ENCODE peak calls at places on chromosomes 13 and 19, in eight cellular contexts. N is HCT116, S is K562, M is GM12878, J is IMR-90, U is A549, I is HepG2, X is H1. Q is an unnamed sample.

GRCh38 chr19:31378404-31378803 is 29.2 kb upstream of the TSHZ3 start:
- DNase-seq in N (no peak), S (no peak), M (no peak), J (peak), U (peak), I (peak), X (no peak), Q (peak)

GRCh38 chr19:16166417-16166816 is 6.9 kb downstream of the CIB3 start:
- DNase-seq in N (no peak), S (no peak), M (no peak), J (no peak), U (no peak), I (no peak), X (no peak), Q (no peak)

GRCh38 chr13:43180837-43181236 is 157.5 kb downstream of the DNAJC15 start:
- DNase-seq in N (no peak), S (no peak), M (no peak), J (no peak), U (no peak), I (no peak), X (no peak), Q (no peak)

GRCh38 chr13:43880930-43881329 is 1.2 kb downstream of the LACC1 start:
- DNase-seq in N (no peak), S (no peak), M (no peak), J (no peak), U (no peak), I (no peak), X (no peak), Q (no peak)

GRCh38 chr13:99429670-99430069 is 71.6 kb upstream of the TM9SF2 start:
- DNase-seq in N (no peak), S (no peak), M (no peak), J (no peak), U (no peak), I (no peak), X (no peak), Q (no peak)

GRCh38 chr19:46901701-46902401 is 41.1 kb downstream of the ARHGAP35 start:
- DNase-seq in N (no peak), S (no peak), M (no peak), J (peak), U (no peak), I (no peak), X (no peak), Q (no peak)

GRCh38 chr13:30395192-30396158 is 26.8 kb upstream of the UBE2L5 start:
- DNase-seq in N (peak), S (no peak), M (peak), J (peak), U (peak), I (peak), X (peak), Q (peak)

GRCh38 chr13:36950920-36951319 is 30.9 kb upstream of the SMAD9 start:
- DNase-seq in N (no peak), S (no peak), M (no peak), J (no peak), U (no peak), I (no peak), X (no peak), Q (no peak)

GRCh38 chr13:110475117-110475516 is 86.4 kb downstream of the RAB20 start:
- DNase-seq in N (no peak), S (no peak), M (no peak), J (no peak), U (no peak), I (no peak), X (no peak), Q (no peak)

GRCh38 chr19:54257116-54257480 is at the start of gene LILRB5:
- DNase-seq in N (no peak), S (no peak), M (no peak), J (no peak), U (no peak), I (no peak), X (peak), Q (no peak)

GRCh38 chr19:34534206-34534605 is 52.6 kb downstream of the WTIP start:
- DNase-seq in N (no peak), S (no peak), M (no peak), J (no peak), U (no peak), I (no peak), X (no peak), Q (no peak)

GRCh38 chr13:46866150-46866549 is 30.7 kb downstream of the HTR2A start:
- DNase-seq in N (no peak), S (no peak), M (no peak), J (peak), U (peak), I (peak), X (no peak), Q (peak)

GRCh38 chr19:53422551-53422950 is 9.2 kb upstream of the ZNF761 start:
- DNase-seq in N (no peak), S (no peak), M (no peak), J (no peak), U (no peak), I (no peak), X (no peak), Q (no peak)

GRCh38 chr13:38399540-38399939 is 49.9 kb downstream of the UFM1 start:
- DNase-seq in N (no peak), S (no peak), M (no peak), J (no peak), U (no peak), I (no peak), X (no peak), Q (no peak)

GRCh38 chr13:80904386-80904785 is 563.5 kb upstream of the SPRY2 start:
- DNase-seq in N (no peak), S (no peak), M (no peak), J (no peak), U (no peak), I (no peak), X (no peak), Q (no peak)

GRCh38 chr19:8085606-8086464 is 33.3 kb downstream of the CCL25 start:
- DNase-seq in N (no peak), S (peak), M (no peak), J (no peak), U (peak), I (peak), X (no peak), Q (no peak)

GRCh38 chr19:11548315-11548700 is 9.7 kb downstream of the CNN1 start:
- DNase-seq in N (no peak), S (no peak), M (no peak), J (no peak), U (no peak), I (no peak), X (no peak), Q (no peak)

GRCh38 chr13:29847501-29847983 is 2.9 kb downstream of the UBL3 start:
- DNase-seq in N (no peak), S (no peak), M (no peak), J (peak), U (peak), I (peak), X (no peak), Q (peak)

GRCh38 chr19:30539315-30539714 is 167.1 kb downstream of the ZNF536 start:
- DNase-seq in N (no peak), S (no peak), M (no peak), J (no peak), U (no peak), I (no peak), X (no peak), Q (no peak)

GRCh38 chr19:16920816-16921529 is 32.2 kb downstream of the F2RL3 start:
- DNase-seq in N (peak), S (peak), M (no peak), J (peak), U (no peak), I (no peak), X (no peak), Q (no peak)

GRCh38 chr13:35793823-35794222 is 317.3 kb upstream of the MAB21L1 start:
- DNase-seq in N (no peak), S (no peak), M (no peak), J (no peak), U (no peak), I (no peak), X (no peak), Q (no peak)

GRCh38 chr19:55454787-55455243 is 6.6 kb downstream of the ISOC2 start:
- DNase-seq in N (no peak), S (peak), M (no peak), J (peak), U (peak), I (peak), X (peak), Q (peak)

GRCh38 chr13:102710261-102710679 is 15.4 kb upstream of the METTL21C start:
- DNase-seq in N (no peak), S (no peak), M (no peak), J (peak), U (no peak), I (no peak), X (no peak), Q (no peak)

GRCh38 chr13:98158172-98158907 is 15.4 kb downstream of the FARP1 start:
- DNase-seq in N (no peak), S (no peak), M (no peak), J (no peak), U (no peak), I (no peak), X (no peak), Q (no peak)

GRCh38 chr19:2994588-2995131 is 17.3 kb downstream of the TLE6 start:
- DNase-seq in N (no peak), S (no peak), M (no peak), J (no peak), U (no peak), I (no peak), X (no peak), Q (no peak)

GRCh38 chr13:27374650-27375049 is 49.8 kb upstream of the GTF3A start:
- DNase-seq in N (peak), S (peak), M (no peak), J (peak), U (peak), I (peak), X (no peak), Q (peak)

GRCh38 chr13:112688560-112689497 is 1.0 kb upstream of the ATP11A start:
- DNase-seq in N (no peak), S (peak), M (no peak), J (no peak), U (no peak), I (peak), X (peak), Q (no peak)

GRCh38 chr13:38686635-38687245 is at the start of gene FREM2:
- DNase-seq in N (no peak), S (no peak), M (no peak), J (no peak), U (peak), I (no peak), X (peak), Q (no peak)

GRCh38 chr19:18464646-18465045 is 26.7 kb upstream of the ISYNA1 start:
- DNase-seq in N (no peak), S (no peak), M (no peak), J (peak), U (peak), I (peak), X (no peak), Q (no peak)

GRCh38 chr13:21619633-21620220 is 15.8 kb upstream of the MICU2 start:
- DNase-seq in N (no peak), S (no peak), M (no peak), J (peak), U (no peak), I (no peak), X (no peak), Q (no peak)

GRCh38 chr19:48415395-48415794 is 21.9 kb downstream of the GRIN2D start:
- DNase-seq in N (peak), S (peak), M (no peak), J (peak), U (peak), I (peak), X (peak), Q (peak)

GRCh38 chr13:111038887-111039286 is 76.2 kb upstream of the ARHGEF7 start:
- DNase-seq in N (no peak), S (peak), M (no peak), J (no peak), U (no peak), I (no peak), X (no peak), Q (no peak)

GRCh38 chr13:112618501-112618900 is 30.5 kb upstream of the TUBGCP3 start:
- DNase-seq in N (no peak), S (no peak), M (no peak), J (no peak), U (no peak), I (no peak), X (no peak), Q (no peak)

DNA sequence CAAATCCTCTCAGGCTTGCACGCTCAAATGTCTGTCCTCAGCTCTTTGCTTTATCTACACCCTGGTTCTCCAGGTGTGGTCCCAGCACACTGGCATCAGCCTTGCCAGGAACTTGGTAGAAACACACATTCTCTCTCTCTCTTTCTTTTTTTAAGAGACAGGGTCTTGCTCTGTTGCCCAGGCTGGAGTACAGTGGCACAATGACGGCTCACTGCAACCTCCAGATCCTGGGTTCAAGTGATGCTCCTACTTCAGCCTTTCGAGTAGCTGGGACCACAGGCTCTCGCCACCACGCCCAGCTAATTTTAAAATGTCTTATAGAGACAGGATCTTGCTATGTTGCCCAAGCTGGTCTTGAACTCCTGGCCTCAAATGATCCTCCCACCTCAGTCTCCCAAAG is 20.8 kb downstream of the ADGRL1 start:
- DNase-seq in N (no peak), S (no peak), M (no peak), J (no peak), U (no peak), I (no peak), X (no peak), Q (no peak)
- TF ChIP-seq RAD21 in N (no peak), S (no peak), M (no peak), J (no peak), U (no peak), I (no peak), X (no peak), Q (no peak)

GRCh38 chr13:83229574-83230300 is 652.5 kb downstream of the SLITRK1 start:
- DNase-seq in N (no peak), S (no peak), M (no peak), J (peak), U (no peak), I (no peak), X (no peak), Q (no peak)
- TF ChIP-seq RAD21 in N (no peak), S (no peak), M (no peak), J (no peak), U (no peak), I (no peak), X (no peak), Q (no peak)

GRCh38 chr19:10105241-10106099 is 692 bp upstream of the PPAN start:
- DNase-seq in N (no peak), S (peak), M (peak), J (no peak), U (no peak), I (no peak), X (no peak), Q (no peak)
- TF ChIP-seq RAD21 in N (no peak), S (no peak), M (peak), J (no peak), U (no peak), I (no peak), X (no peak), Q (no peak)

GRCh38 chr13:23510544-23510916 is 59.7 kb upstream of the TNFRSF19 start:
- DNase-seq in N (no peak), S (no peak), M (no peak), J (no peak), U (no peak), I (no peak), X (no peak), Q (no peak)

GRCh38 chr13:23506821-23507210 is 63.4 kb upstream of the TNFRSF19 start:
- DNase-seq in N (no peak), S (no peak), M (no peak), J (peak), U (no peak), I (no peak), X (no peak), Q (peak)

GRCh38 chr13:23510979-23511735 is 59.1 kb upstream of the TNFRSF19 start:
- DNase-seq in N (peak), S (no peak), M (peak), J (peak), U (peak), I (peak), X (no peak), Q (no peak)

GRCh38 chr13:23512762-23513395 is 57.3 kb upstream of the TNFRSF19 start:
- DNase-seq in N (no peak), S (no peak), M (no peak), J (no peak), U (no peak), I (no peak), X (no peak), Q (no peak)

GRCh38 chr13:23509781-23510543 is 60.2 kb upstream of the TNFRSF19 start:
- DNase-seq in N (no peak), S (no peak), M (no peak), J (peak), U (no peak), I (no peak), X (no peak), Q (no peak)
- TF ChIP-seq RAD21 in N (no peak), S (no peak), M (no peak), J (peak), U (no peak), I (no peak), X (no peak), Q (no peak)

DNA sequence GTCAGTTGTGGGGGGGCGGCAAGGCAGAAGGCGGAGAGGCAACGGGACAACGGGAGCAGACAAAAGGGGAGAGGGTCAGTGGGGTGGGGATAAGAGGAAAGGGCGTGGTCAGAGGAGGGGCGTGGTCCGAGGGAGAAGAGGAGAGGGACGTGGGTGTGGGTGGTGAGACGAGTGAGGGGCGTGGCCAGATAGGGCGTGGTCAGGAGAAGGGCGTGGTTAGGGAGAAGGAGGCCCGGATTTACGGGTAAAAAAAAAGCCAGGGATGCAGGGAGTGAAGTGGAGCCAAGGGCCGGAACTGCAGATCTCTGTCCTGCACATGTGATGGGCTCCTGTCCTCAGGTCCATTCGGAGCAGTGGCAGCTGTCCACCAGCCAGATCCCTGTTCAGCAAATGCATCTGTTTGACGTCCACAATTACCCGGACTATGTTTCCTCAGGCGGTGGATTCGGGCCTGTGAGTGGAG is 21.5 kb downstream of the CPT1C start:
- DNase-seq in N (peak), S (peak), M (no peak), J (peak), U (peak), I (peak), X (peak), Q (peak)
- TF ChIP-seq RAD21 in N (no peak), S (no peak), M (no peak), J (no peak), U (no peak), I (no peak), X (no peak), Q (no peak)

DNA sequence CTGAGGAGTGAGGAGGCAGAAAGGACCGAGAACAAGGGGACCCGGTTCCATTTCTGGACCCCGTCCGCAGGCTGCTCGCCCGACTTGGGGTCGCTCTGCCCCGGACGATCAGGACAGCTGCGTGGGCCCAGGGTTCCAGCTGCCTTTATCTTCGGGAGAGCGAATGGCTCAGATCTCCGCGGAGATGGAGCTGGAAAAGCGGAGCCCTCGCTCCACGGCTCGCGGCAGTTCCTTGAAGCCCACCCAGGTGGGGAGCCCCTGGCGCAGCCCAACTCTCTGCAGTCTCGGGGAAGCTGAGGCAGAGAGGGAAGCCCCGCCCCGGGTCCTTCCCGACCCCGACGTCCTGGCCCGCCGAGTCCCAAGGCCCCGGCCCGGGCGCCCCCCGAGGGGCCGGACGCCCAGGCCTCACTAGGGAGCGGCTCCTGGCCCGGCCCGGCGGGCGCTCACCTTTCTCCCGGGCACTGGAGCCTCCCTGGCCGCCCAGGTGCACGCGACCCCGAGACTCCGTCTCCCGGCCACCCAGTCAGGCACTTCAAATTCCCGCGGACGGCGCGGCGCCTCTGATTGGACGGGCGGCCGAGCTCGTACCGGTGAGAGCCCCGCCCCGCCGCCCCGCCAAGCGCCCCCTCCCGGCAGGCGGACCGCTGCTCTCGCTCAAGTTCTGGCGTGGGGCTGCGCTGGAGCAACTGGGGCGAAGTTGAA is 485.7 kb downstream of the UQCRFS1 start:
- DNase-seq in N (no peak), S (peak), M (no peak), J (no peak), U (no peak), I (no peak), X (peak), Q (peak)
- TF ChIP-seq RAD21 in N (no peak), S (no peak), M (no peak), J (no peak), U (no peak), I (no peak), X (no peak), Q (no peak)

DNA sequence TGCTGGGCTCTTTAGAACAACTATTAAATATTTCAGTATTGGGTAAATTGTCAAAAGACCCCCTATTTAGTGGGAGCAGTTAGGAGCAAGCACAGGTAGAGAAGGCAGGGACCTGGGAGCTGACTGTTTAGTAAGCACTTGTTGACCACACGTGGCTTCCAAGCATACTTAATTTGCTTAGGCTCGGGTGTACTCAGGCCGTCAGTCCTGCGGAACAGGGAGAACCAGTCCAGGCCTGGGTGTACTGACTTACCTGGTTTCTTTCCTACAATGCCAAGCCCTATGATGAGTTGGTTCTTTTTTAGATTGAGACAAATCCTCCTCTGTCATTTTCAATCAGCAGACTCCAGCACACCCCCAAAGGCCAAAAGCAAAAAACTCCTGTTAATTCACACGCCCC is 90.0 kb downstream of the WDFY2 start:
- DNase-seq in N (peak), S (no peak), M (no peak), J (no peak), U (no peak), I (no peak), X (no peak), Q (no peak)
- TF ChIP-seq RAD21 in N (no peak), S (no peak), M (no peak), J (no peak), U (no peak), I (no peak), X (no peak), Q (no peak)

Q was measured in SK-N-SH.